ENCODE peak calls at places on chromosomes 6 and 20, in eight cellular contexts. N is amniotic stem cell; K is SHP77; O is NCI-H1105 treated with DMSO at 0.1 percent for 48 hours; J is activated CD8-positive, alpha-beta memory T cell treated with anti-CD3 and anti-CD28 coated beads for 48 hours; W is CD4-positive, alpha-beta T cell; R is astrocyte of the spinal cord; G is stimulated activated CD8-positive, alpha-beta memory T cell treated with anti-CD3 and anti-CD28 coated beads, Interleukin-2, amount 100 ng/mL, for 1 hour. T is an unnamed sample.

GRCh38 chr6:26183581-26184408 is 96.6 kb downstream of the HFE start:
- DNase-seq in N (peak), K (peak), O (peak), J (no peak), W (peak), R (peak), G (no peak), T (peak)

GRCh38 chr20:22686097-22686496 is 101.7 kb upstream of the FOXA2 start:
- DNase-seq in N (peak), K (peak), O (no peak), J (no peak), W (no peak), R (peak), G (no peak), T (peak)

GRCh38 chr6:16694789-16695188 is 66.5 kb downstream of the ATXN1 start:
- DNase-seq in N (no peak), K (no peak), O (no peak), J (no peak), W (no peak), R (no peak), G (no peak), T (no peak)

GRCh38 chr6:141107562-141108160 is 1025.1 kb upstream of the GJE1 start:
- DNase-seq in N (no peak), K (no peak), O (no peak), J (no peak), W (no peak), R (peak), G (no peak), T (no peak)

GRCh38 chr6:123777554-123777953 is 26.1 kb upstream of the NKAIN2 start:
- DNase-seq in N (no peak), K (no peak), O (peak), J (no peak), W (no peak), R (peak), G (no peak), T (peak)

GRCh38 chr20:25576783-25577530 is 8.4 kb downstream of the NINL start:
- DNase-seq in N (no peak), K (no peak), O (no peak), J (no peak), W (no peak), R (no peak), G (no peak), T (no peak)

GRCh38 chr6:32908897-32909296 is 31.9 kb downstream of the HLA-DMB start:
- DNase-seq in N (no peak), K (no peak), O (no peak), J (no peak), W (no peak), R (no peak), G (no peak), T (no peak)

GRCh38 chr6:111478064-111478476 is 4.9 kb downstream of the REV3L start:
- DNase-seq in N (no peak), K (no peak), O (no peak), J (no peak), W (no peak), R (peak), G (no peak), T (no peak)

GRCh38 chr6:169014681-169015080 is 239.0 kb downstream of the THBS2 start:
- DNase-seq in N (no peak), K (no peak), O (no peak), J (no peak), W (no peak), R (no peak), G (no peak), T (no peak)

GRCh38 chr20:59145926-59146800 is 17.5 kb upstream of the ZNF831 start:
- DNase-seq in N (no peak), K (no peak), O (no peak), J (no peak), W (peak), R (no peak), G (peak), T (no peak)

GRCh38 chr20:49887251-49887827 is 28.0 kb downstream of the SPATA2 start:
- DNase-seq in N (no peak), K (no peak), O (no peak), J (no peak), W (no peak), R (no peak), G (no peak), T (no peak)

GRCh38 chr6:16286151-16286522 is 47.8 kb downstream of the GMPR start:
- DNase-seq in N (no peak), K (no peak), O (no peak), J (no peak), W (peak), R (peak), G (no peak), T (no peak)

GRCh38 chr6:158232445-158233213 is 64.5 kb downstream of the GTF2H5 start:
- DNase-seq in N (peak), K (peak), O (peak), J (no peak), W (peak), R (peak), G (no peak), T (peak)

GRCh38 chr20:1177680-1178079 is 7.1 kb downstream of the TMEM74B start:
- DNase-seq in N (no peak), K (no peak), O (no peak), J (no peak), W (no peak), R (no peak), G (no peak), T (no peak)